ENCODE peak calls at places on chromosomes 2 and 18, in ten cellular contexts. E is SK-N-SH, V is left ventricle myocardium inferior, G is colonic mucosa, Q is breast epithelium, A is fibroblast of mammary gland, B is mesothelial cell of epicardium, M is MCF 10A, N is neural crest cell, O is transverse colon. Y is an unnamed sample.

GRCh38 chr18:13520741-13521140 is 205.6 kb downstream of the FAM210A start:
- DNase-seq in E (no peak), V (no peak), G (no peak), Q (no peak), A (no peak), B (no peak), M (no peak), N (no peak), O (no peak), Y (peak)

GRCh38 chr18:212780-213179 is 54.4 kb downstream of the USP14 start:
- DNase-seq in E (peak), V (no peak), G (no peak), Q (no peak), A (no peak), B (no peak), M (no peak), N (no peak), O (no peak), Y (no peak)

GRCh38 chr18:78742346-78742745 is 237.3 kb upstream of the SALL3 start:
- DNase-seq in E (no peak), V (no peak), G (no peak), Q (no peak), A (no peak), B (no peak), M (no peak), N (no peak), O (no peak), Y (no peak)

GRCh38 chr2:145350011-145350410 is 830.1 kb upstream of the ZEB2 start:
- DNase-seq in E (no peak), V (no peak), G (no peak), Q (no peak), A (peak), B (no peak), M (peak), N (no peak), O (no peak), Y (no peak)

GRCh38 chr2:134181219-134181618 is 72.7 kb upstream of the MGAT5 start:
- DNase-seq in E (no peak), V (no peak), G (peak), Q (peak), A (no peak), B (no peak), M (peak), N (no peak), O (peak), Y (no peak)

GRCh38 chr2:86025976-86026743 is 79.5 kb downstream of the POLR1A start:
- DNase-seq in E (no peak), V (no peak), G (no peak), Q (no peak), A (no peak), B (no peak), M (no peak), N (no peak), O (no peak), Y (no peak)

GRCh38 chr2:3172265-3172935 is 205.2 kb downstream of the EIPR1 start:
- DNase-seq in E (no peak), V (no peak), G (no peak), Q (no peak), A (no peak), B (no peak), M (peak), N (no peak), O (no peak), Y (no peak)

GRCh38 chr2:223316346-223316745 is 264.4 kb downstream of the KCNE4 start:
- DNase-seq in E (no peak), V (no peak), G (no peak), Q (no peak), A (no peak), B (no peak), M (no peak), N (no peak), O (no peak), Y (no peak)

GRCh38 chr2:44686561-44686960 is 254.9 kb upstream of the SIX3 start:
- DNase-seq in E (no peak), V (no peak), G (no peak), Q (no peak), A (peak), B (no peak), M (peak), N (no peak), O (no peak), Y (no peak)

GRCh38 chr2:27016801-27017325 is 15.9 kb upstream of the TMEM214 start:
- DNase-seq in E (peak), V (peak), G (peak), Q (no peak), A (peak), B (peak), M (peak), N (peak), O (peak), Y (no peak)

GRCh38 chr2:179377296-179377695 is 112.7 kb upstream of the SESTD1 start:
- DNase-seq in E (no peak), V (no peak), G (no peak), Q (no peak), A (peak), B (no peak), M (no peak), N (no peak), O (no peak), Y (no peak)

GRCh38 chr2:159028776-159029175 is 60.3 kb downstream of the TANC1 start:
- DNase-seq in E (no peak), V (no peak), G (no peak), Q (no peak), A (no peak), B (no peak), M (no peak), N (no peak), O (no peak), Y (no peak)

GRCh38 chr2:207621640-207622039 is 3.6 kb downstream of the METTL21A start:
- DNase-seq in E (no peak), V (no peak), G (no peak), Q (no peak), A (no peak), B (no peak), M (no peak), N (no peak), O (no peak), Y (no peak)

GRCh38 chr18:2900742-2901404 is 54.1 kb downstream of the EMILIN2 start:
- DNase-seq in E (no peak), V (no peak), G (no peak), Q (no peak), A (no peak), B (no peak), M (no peak), N (no peak), O (no peak), Y (no peak)

GRCh38 chr2:241501551-241501950 is 6.8 kb downstream of the STK25 start:
- DNase-seq in E (peak), V (no peak), G (no peak), Q (no peak), A (no peak), B (no peak), M (no peak), N (no peak), O (no peak), Y (no peak)

GRCh38 chr2:238700506-238701050 is 147.3 kb upstream of the TWIST2 start:
- DNase-seq in E (no peak), V (no peak), G (no peak), Q (peak), A (no peak), B (no peak), M (no peak), N (no peak), O (no peak), Y (no peak)

GRCh38 chr18:79630266-79631095 is 49.1 kb upstream of the CTDP1 start:
- DNase-seq in E (no peak), V (no peak), G (no peak), Q (no peak), A (no peak), B (no peak), M (no peak), N (no peak), O (no peak), Y (peak)

GRCh38 chr2:187299122-187299906 is 148.7 kb downstream of the CALCRL start:
- DNase-seq in E (peak), V (no peak), G (no peak), Q (no peak), A (peak), B (no peak), M (peak), N (no peak), O (no peak), Y (no peak)
- TF ChIP-seq CTCF in E (peak), V (peak), G (no peak), Q (no peak), A (peak), B (no peak), M (peak), N (no peak), O (no peak), Y (peak)

GRCh38 chr2:176385838-176386237 is 116.6 kb downstream of the MTX2 start:
- DNase-seq in E (no peak), V (no peak), G (no peak), Q (no peak), A (no peak), B (no peak), M (no peak), N (no peak), O (no peak), Y (no peak)
- TF ChIP-seq CTCF in E (no peak), V (no peak), G (no peak), Q (no peak), A (no peak), B (no peak), M (no peak), N (no peak), O (no peak), Y (no peak)

GRCh38 chr2:65388626-65389390 is 43.6 kb downstream of the SPRED2 start:
- DNase-seq in E (peak), V (no peak), G (no peak), Q (no peak), A (no peak), B (no peak), M (peak), N (no peak), O (no peak), Y (peak)

GRCh38 chr2:65386340-65386739 is 46.1 kb downstream of the SPRED2 start:
- DNase-seq in E (no peak), V (no peak), G (no peak), Q (no peak), A (no peak), B (no peak), M (peak), N (no peak), O (no peak), Y (no peak)

GRCh38 chr2:65389476-65389875 is 42.9 kb downstream of the SPRED2 start:
- DNase-seq in E (no peak), V (no peak), G (no peak), Q (no peak), A (no peak), B (no peak), M (no peak), N (no peak), O (no peak), Y (no peak)

GRCh38 chr2:65388051-65388531 is 44.3 kb downstream of the SPRED2 start:
- DNase-seq in E (peak), V (no peak), G (no peak), Q (peak), A (no peak), B (no peak), M (peak), N (no peak), O (no peak), Y (peak)

GRCh38 chr2:65387017-65387416 is 45.4 kb downstream of the SPRED2 start:
- DNase-seq in E (no peak), V (no peak), G (no peak), Q (no peak), A (no peak), B (no peak), M (no peak), N (no peak), O (no peak), Y (peak)
- TF ChIP-seq CTCF in E (no peak), V (peak), G (no peak), Q (no peak), A (peak), B (no peak), M (no peak), N (no peak), O (no peak), Y (peak)

DNA sequence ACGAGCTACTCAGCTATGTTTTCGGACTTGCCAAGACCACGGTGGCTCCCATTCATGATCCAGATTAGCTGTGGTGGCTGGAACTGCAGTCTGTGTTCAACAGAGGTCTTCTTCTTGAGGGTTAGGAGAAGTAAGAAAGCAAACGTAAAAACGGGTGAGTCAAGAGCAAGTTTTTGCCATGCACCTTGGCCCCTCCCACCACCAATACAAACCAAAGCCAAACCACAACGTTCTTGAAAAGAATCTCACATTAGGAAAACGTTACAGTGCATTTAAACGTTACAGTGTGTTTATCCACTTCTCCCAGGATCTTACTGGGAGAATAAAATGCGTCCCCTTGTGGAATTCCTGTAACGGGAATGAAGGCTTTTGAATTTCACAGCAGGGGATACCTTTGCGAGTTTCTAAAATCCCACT is 725 bp downstream of the FBXO48 start:
- DNase-seq in E (no peak), V (no peak), G (no peak), Q (no peak), A (peak), B (no peak), M (peak), N (no peak), O (peak), Y (no peak)
- TF ChIP-seq CTCF in E (peak), V (peak), G (no peak), Q (no peak), A (peak), B (no peak), M (no peak), N (no peak), O (no peak), Y (peak)

DNA sequence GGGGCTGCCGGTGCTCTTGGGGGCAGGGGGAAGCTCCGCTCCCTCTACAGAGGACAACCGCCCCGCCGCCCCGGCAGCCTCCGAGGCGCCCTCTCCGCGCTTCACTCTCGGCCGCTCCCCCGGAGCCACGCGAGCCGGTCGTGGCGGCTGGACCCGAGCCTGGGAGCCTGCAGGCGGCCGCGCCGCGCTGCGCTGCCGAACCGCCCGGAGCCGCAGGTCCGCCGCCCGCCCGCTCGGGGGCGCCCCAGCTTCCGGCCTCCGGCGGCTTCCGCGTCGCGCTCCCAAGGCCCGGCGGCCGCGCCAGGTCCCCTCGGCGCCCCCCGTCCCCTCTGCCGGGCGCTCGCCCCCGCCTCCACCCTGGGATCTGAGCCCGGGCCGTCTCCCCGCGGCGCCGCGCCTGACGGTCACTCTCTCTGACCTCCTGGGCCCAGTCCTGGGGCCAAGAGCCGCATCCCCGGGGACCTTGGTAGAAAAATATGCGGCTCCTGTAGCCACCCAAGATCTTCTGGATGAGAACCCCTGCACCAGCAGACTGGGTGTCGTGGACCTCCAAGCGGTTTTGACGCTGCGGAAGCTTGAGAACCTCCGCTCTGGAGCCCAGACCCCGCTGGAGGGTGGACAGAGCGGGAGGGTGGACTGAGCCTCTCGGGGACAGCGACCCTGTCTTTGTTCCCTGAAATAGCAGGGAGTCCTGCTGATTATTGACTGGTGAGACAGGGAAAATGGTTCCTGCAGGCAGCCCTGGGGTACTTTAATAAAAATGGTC is 44.3 kb downstream of the SERTAD2 start:
- DNase-seq in E (peak), V (peak), G (peak), Q (no peak), A (peak), B (peak), M (no peak), N (peak), O (peak), Y (peak)
- TF ChIP-seq CTCF in E (no peak), V (peak), G (no peak), Q (no peak), A (no peak), B (no peak), M (no peak), N (peak), O (peak), Y (peak)

GRCh38 chr2:173493874-173494273 is 139.2 kb downstream of the CDCA7 start:
- DNase-seq in E (no peak), V (no peak), G (no peak), Q (no peak), A (no peak), B (no peak), M (no peak), N (no peak), O (no peak), Y (no peak)
- TF ChIP-seq CTCF in E (peak), V (no peak), G (no peak), Q (no peak), A (peak), B (no peak), M (no peak), N (no peak), O (no peak), Y (peak)